ENCODE peak calls at places on chromosomes 11 and 22, in five cellular contexts. E is H1, M is K562, C is GM12878, F is GM12892. R is an unnamed sample.

GRCh38 chr11:35618497-35619029 is 303 bp downstream of the FJX1 start:
- DNase-seq in M (peak), C (no peak), F (no peak), E (no peak), R (peak)

GRCh38 chr22:50008151-50009040 is 4.2 kb downstream of the IL17REL start:
- DNase-seq in C (no peak), M (no peak), E (peak), F (no peak), R (no peak)

GRCh38 chr11:62665630-62666258 is 632 bp downstream of the CSKMT start:
- DNase-seq in F (no peak), E (no peak), M (peak), C (no peak), R (no peak)

GRCh38 chr11:12693485-12694181 is 19.4 kb downstream of the TEAD1 start:
- DNase-seq in F (no peak), E (no peak), C (no peak), M (no peak), R (no peak)

GRCh38 chr11:44530413-44531115 is 34.9 kb upstream of the CD82 start:
- DNase-seq in M (peak), C (no peak), E (no peak), F (no peak), R (no peak)

GRCh38 chr11:122632178-122632824 is 23.2 kb upstream of the UBASH3B start:
- DNase-seq in C (no peak), M (no peak), E (no peak), F (no peak), R (no peak)

GRCh38 chr11:102467853-102468580 is 15.5 kb upstream of the TMEM123 start:
- DNase-seq in M (no peak), C (no peak), F (no peak), E (no peak), R (no peak)

GRCh38 chr11:102853956-102854355 is 10.5 kb upstream of the MMP3 start:
- DNase-seq in C (no peak), M (no peak), E (no peak), F (no peak), R (no peak)

GRCh38 chr11:2363816-2364370 is 13.2 kb upstream of the CD81 start:
- DNase-seq in C (no peak), M (no peak), E (no peak), F (no peak), R (no peak)

GRCh38 chr11:80778432-80778831 is 1337.6 kb upstream of the TENM4 start:
- DNase-seq in E (no peak), C (no peak), M (no peak), F (no peak), R (no peak)

GRCh38 chr22:35959121-35959800 is 69.4 kb downstream of the RBFOX2 start:
- DNase-seq in E (no peak), M (no peak), C (no peak), F (no peak), R (no peak)

GRCh38 chr11:65781152-65781961 is 581 bp upstream of the AP5B1 start:
- DNase-seq in C (no peak), F (peak), M (peak), E (peak), R (no peak)

GRCh38 chr11:129530154-129530895 is 154.7 kb downstream of the BARX2 start:
- DNase-seq in C (no peak), E (no peak), F (no peak), M (no peak), R (no peak)

GRCh38 chr11:93169143-93169542 is 28.6 kb downstream of the SLC36A4 start:
- DNase-seq in M (no peak), F (no peak), E (no peak), C (no peak), R (no peak)

DNA sequence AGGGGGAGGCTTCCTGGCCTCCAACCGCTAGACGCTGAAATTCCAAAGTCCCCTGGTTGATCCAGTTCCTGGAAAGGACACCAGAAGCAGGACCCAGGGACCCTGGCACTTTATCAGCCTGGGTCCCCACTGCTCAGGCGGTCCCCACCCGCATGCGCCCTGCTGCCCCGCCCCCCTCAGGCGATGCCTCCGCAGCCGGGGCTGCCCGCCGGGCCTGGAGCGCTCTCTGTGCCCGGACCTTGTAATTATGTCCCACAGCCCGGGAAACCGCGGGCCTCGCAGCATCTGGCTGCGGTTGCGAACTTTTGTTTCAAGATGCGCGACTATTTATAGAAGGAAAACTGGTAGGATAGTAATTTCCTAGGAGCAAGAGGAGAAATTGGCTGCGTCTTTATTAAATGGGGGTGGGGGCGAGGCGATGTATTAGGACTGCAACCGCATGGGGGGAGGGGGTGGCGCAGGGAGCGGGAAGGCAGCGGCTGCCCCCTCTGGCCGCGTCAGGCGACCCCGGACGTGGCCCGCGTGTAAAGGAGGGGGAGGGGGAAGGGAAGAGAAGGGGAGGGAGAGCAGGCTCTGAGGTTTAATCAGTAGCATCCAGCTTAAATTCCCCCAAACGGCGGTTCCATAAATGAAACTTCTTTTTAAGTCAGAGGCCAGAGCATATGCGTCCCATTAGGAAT is 6.1 kb downstream of the WNT7B start:
- DNase-seq in F (no peak), C (no peak), E (peak), M (no peak), R (no peak)
- TF ChIP-seq TAF1 in F (no peak), C (no peak), E (no peak), M (no peak), R (no peak)

DNA sequence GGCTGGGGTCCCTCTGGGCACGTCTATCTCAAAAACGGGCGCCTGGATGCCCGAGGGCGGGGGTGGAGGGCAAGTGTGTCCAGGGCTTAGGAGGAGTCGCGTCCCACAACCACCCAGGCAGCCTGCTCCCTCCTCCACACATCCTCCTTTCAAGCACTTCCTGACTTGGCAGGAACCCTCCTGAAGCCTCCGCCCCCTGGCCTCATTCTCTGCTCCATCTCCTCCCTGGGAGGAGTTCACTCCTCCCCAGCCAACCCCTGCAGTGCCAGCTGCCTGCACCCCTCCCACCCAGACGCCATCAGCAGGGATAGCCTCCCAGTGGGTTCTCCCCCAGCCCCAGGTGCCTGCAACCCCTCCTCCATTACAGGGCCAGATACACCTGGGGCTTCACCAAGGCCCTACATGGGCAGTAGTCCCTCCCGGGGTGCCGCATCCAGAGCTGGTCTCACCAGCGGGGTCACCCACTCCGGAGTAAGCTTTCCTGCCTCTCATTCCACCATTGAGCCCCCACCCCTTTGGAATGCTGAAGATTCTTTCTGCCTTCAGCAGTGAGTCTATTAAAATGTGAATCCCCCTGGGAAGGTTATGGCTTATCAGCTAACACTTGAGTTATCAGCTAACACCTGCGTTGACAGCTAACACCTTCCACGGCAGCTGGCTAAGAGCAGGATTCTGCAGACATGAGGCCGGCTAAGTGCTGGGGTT is 24.4 kb downstream of the RTN4R start:
- DNase-seq in F (no peak), M (peak), C (no peak), E (no peak), R (peak)
- TF ChIP-seq POLR2AphosphoS5 in F (no peak), M (no peak), C (no peak), E (no peak), R (no peak)

DNA sequence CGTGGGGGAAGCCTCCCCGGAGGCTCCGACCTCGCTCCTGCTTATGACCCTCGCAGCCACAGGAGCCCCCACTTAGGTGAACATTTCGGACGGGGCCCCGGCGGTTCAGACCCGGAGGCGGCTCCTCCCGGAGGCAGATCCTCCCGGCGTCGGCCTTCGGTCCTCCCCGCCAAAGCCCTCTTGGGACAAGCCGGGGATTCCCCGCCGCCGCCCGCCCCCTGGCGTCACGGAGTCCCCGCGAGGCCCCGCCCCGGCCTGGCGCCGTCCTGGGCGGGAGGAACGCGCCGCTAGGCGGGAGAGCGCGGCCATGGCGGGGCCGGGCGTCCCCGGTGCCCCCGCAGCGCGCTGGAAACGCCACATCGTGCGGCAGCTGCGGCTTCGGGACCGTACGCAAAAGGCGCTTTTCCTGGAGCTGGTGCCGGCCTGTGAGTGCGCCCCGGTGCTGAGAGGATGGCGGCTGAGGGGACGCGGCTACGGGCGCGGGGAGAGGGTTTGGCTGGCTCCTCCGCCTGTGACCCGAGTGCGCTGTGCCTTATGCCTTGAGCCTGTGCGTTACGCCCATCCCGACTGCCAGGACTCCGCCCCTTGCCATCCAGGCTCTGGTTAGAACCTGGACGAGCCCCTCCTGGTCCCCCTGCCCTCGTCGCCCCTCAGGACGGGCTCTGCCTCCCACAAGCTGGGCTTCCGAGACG is at the start of gene ATG16L2:
- DNase-seq in C (no peak), E (peak), M (peak), F (peak), R (peak)
- TF ChIP-seq POLR2A in C (peak), E (no peak), M (no peak), F (peak), R (no peak)

GRCh38 chr22:24157783-24158170 is 23.5 kb upstream of the SUSD2 start:
- DNase-seq in M (no peak), C (no peak), F (no peak), E (no peak), R (no peak)
- TF ChIP-seq TAF1 in M (no peak), C (no peak), F (no peak), E (no peak), R (no peak)

DNA sequence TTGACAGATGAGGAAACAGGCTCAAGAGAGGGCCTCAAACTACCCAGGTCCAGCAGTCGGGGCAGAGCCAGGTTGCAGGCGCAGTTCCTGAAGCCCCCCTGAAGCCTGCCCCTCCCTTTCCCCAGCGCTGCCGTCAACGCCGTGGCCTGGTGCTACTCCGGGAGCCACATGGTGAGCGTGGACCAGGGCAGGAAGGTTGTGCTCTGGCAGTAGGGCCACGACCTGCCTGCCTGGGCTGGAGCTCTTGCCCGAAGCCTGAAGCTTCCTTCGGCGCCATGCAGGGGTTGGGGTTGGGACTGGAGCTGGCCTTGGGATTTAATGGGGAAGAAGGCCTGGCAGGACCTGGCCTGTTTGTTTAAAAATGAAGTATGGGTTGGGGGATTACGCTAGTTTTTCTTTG is 15.0 kb downstream of the ATG16L2 start:
- DNase-seq in F (no peak), M (no peak), C (no peak), E (no peak), R (no peak)
- TF ChIP-seq POLR2AphosphoS5 in F (no peak), M (no peak), C (no peak), E (no peak), R (no peak)

DNA sequence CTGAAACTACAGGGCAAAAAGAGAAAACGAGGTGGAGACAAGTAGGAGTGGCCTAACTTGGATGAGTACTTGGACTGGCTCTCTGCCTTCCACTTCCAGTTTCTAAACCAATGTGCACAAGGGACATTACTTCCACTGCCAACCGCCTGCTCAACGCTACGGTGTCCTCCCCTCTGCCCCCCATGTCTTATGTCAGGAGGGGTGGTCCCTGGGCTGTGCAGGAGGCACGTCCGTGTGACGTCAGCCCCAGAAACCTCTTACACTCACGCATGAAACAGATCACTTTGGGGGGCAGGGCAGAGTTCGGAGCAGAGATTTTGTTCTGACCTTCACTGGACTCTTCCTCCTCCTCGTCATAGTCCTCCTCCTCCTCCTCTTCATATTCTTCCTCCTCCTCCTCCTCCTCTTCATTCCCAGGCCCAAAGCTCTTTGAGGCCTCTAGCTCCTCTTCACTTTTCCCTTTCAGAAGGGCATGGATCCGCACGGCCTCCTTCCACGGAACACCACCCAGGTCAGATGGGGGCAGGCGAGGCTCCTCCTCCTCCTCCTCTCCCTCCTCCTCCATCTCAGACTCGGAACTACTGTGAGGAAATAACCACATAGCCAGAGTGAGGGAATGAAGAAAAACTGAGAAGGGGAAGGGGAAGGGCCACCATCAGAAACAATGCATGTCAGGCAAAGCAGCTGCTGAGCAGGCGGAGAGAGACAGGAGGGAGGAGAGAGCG is 57.4 kb upstream of the BID start:
- DNase-seq in F (no peak), M (no peak), E (no peak), C (no peak), R (no peak)
- TF ChIP-seq POLR2A in F (no peak), M (no peak), E (no peak), C (no peak), R (no peak)

DNA sequence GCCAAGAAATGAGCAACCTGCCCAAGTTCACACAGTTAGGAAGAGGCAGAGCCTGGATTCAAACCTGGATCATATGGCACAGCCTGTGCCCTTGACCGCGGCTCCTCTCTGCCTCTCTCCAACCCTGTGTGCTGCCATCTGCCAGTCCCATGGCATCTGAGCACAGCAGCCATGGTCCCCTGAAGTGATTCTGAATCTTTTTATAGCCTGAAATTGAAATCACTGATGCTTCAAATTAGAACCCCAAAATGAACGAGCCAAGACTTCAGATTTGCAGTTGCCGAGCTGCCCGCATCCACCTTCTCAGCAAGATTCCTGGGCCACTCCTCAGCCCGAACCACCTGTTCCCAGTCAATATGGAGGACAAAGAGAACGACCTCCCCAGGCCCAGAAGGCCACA is 252.7 kb downstream of the CTTN start:
- DNase-seq in C (no peak), F (no peak), E (no peak), M (no peak), R (no peak)
- TF ChIP-seq TAF1 in C (no peak), F (no peak), E (no peak), M (no peak), R (no peak)

GRCh38 chr11:110894224-110894623 is 182.0 kb upstream of the ARHGAP20 start:
- DNase-seq in F (no peak), E (no peak), M (no peak), C (no peak), R (no peak)

GRCh38 chr11:110900426-110900825 is 188.2 kb upstream of the ARHGAP20 start:
- DNase-seq in C (no peak), E (no peak), F (no peak), M (no peak), R (no peak)

GRCh38 chr11:110896358-110896757 is 184.1 kb upstream of the ARHGAP20 start:
- DNase-seq in F (no peak), E (no peak), C (no peak), M (no peak), R (no peak)

GRCh38 chr11:110892741-110893285 is 180.6 kb upstream of the ARHGAP20 start:
- DNase-seq in F (no peak), M (no peak), E (no peak), C (no peak), R (no peak)

GRCh38 chr11:110897035-110897434 is 184.8 kb upstream of the ARHGAP20 start:
- DNase-seq in M (no peak), F (no peak), C (no peak), E (no peak), R (no peak)
- TF ChIP-seq POLR2AphosphoS5 in M (no peak), F (no peak), C (no peak), E (no peak), R (no peak)

GRCh38 chr11:5228124-5228523 is 1.3 kb upstream of the HBB start:
- DNase-seq in E (no peak), C (no peak), F (no peak), M (no peak), R (no peak)

GRCh38 chr11:5224538-5225479 is 2.1 kb downstream of the HBB start:
- DNase-seq in C (no peak), F (no peak), M (peak), E (no peak), R (no peak)

GRCh38 chr11:5229388-5229787 is 2.5 kb upstream of the HBB start:
- DNase-seq in M (no peak), C (no peak), F (no peak), E (no peak), R (no peak)

GRCh38 chr11:5225480-5225871 is 1.4 kb downstream of the HBB start:
- DNase-seq in M (peak), E (no peak), C (no peak), F (no peak), R (no peak)

GRCh38 chr11:5226732-5227327 is at the start of gene HBB:
- DNase-seq in M (no peak), E (no peak), F (no peak), C (no peak), R (no peak)
- TF ChIP-seq POLR2A in M (no peak), E (no peak), F (no peak), C (no peak), R (no peak)

GRCh38 chr11:69416123-69416475 is 65.4 kb upstream of the LINC01488 start:
- DNase-seq in M (no peak), E (no peak), F (no peak), C (no peak), R (no peak)
- TF ChIP-seq TAF1 in M (no peak), E (no peak), F (no peak), C (no peak), R (no peak)